ENCODE peak calls at places on chromosomes 7 and 10, in five cellular contexts. P is amygdala, G is hippocampal formation, T is brain microvascular endothelial cell, Z is NCI-H524. X is an unnamed sample.

GRCh38 chr7:51139796-51140195 is 176.8 kb downstream of the COBL start:
- DNase-seq in P (no peak), T (no peak), Z (no peak), G (no peak), X (no peak)

GRCh38 chr7:15407910-15408309 is 153.9 kb downstream of the AGMO start:
- DNase-seq in Z (no peak), G (no peak), P (no peak), T (no peak), X (no peak)

GRCh38 chr10:111856631-111857030 is 326.9 kb downstream of the GPAM start:
- DNase-seq in T (no peak), P (no peak), G (no peak), Z (no peak), X (no peak)

GRCh38 chr7:2199528-2199927 is 33.2 kb downstream of the MAD1L1 start:
- DNase-seq in G (no peak), T (no peak), P (no peak), Z (no peak), X (no peak)

GRCh38 chr10:88725798-88726197 is 19.7 kb downstream of the LIPK start:
- DNase-seq in Z (no peak), G (no peak), P (no peak), T (no peak), X (no peak)

GRCh38 chr7:98862716-98863420 is 6.9 kb downstream of the TMEM130 start:
- DNase-seq in Z (no peak), P (no peak), G (no peak), T (no peak), X (no peak)

GRCh38 chr7:110090113-110090820 is 1000.7 kb upstream of the LRRN3 start:
- DNase-seq in G (no peak), T (peak), Z (no peak), P (no peak), X (no peak)

GRCh38 chr7:139909379-139910050 is 80.5 kb downstream of the TBXAS1 start:
- DNase-seq in P (no peak), Z (no peak), G (no peak), T (peak), X (no peak)

GRCh38 chr10:30454744-30455498 is 20.9 kb downstream of the MAP3K8 start:
- DNase-seq in G (no peak), P (no peak), T (peak), Z (no peak), X (no peak)

X was measured in hypothalamus.